ENCODE peak calls at places on chromosomes 11 and 22, in four cellular contexts. O is upper lobe of right lung, A is cardiac muscle cell, R is psoas muscle. S is an unnamed sample.

GRCh38 chr22:49632199-49633009 is 195.3 kb downstream of the BRD1 start:
- DNase-seq in A (peak; percentile 83), R (peak; percentile 61), O (no peak), S (no peak)

GRCh38 chr11:130156108-130157022 is 3.2 kb upstream of the ST14 start:
- DNase-seq in R (no peak), A (no peak), O (peak; percentile 75), S (no peak)

GRCh38 chr22:31753005-31753633 is 700 bp upstream of the DEPDC5 start:
- DNase-seq in A (peak; percentile 93), R (peak; percentile 39), O (peak; percentile 72), S (peak; percentile 63)

GRCh38 chr11:44564198-44564597 is 1.3 kb upstream of the CD82 start:
- DNase-seq in A (no peak), R (no peak), O (no peak), S (no peak)

GRCh38 chr22:32916025-32916424 is 114.5 kb downstream of the TIMP3 start:
- DNase-seq in R (no peak), O (no peak), A (no peak), S (no peak)

GRCh38 chr22:49863936-49864335 is 10.3 kb downstream of the ZBED4 start:
- DNase-seq in O (no peak), R (no peak), A (no peak), S (no peak)

GRCh38 chr11:9752091-9752490 is 88.2 kb downstream of the SWAP70 start:
- DNase-seq in A (no peak), O (no peak), R (no peak), S (no peak)

GRCh38 chr22:31442768-31443489 is 43.5 kb downstream of the DRG1 start:
- DNase-seq in R (no peak), O (no peak), A (no peak), S (no peak)

GRCh38 chr11:96459751-96460150 is 69.9 kb downstream of the JRKL start:
- DNase-seq in O (no peak), R (no peak), A (no peak), S (no peak)

GRCh38 chr11:69520186-69520585 is 38.7 kb downstream of the LINC01488 start:
- DNase-seq in R (no peak), A (no peak), O (no peak), S (no peak)

GRCh38 chr22:40043086-40043485 is 48.3 kb downstream of the FAM83F start:
- DNase-seq in O (no peak), R (peak; percentile 31), A (no peak), S (peak; percentile 66)

GRCh38 chr11:68008381-68009337 is 1.5 kb upstream of the ALDH3B1 start:
- DNase-seq in O (peak; percentile 74), A (no peak), R (no peak), S (no peak)

GRCh38 chr11:78478536-78478935 is 60.9 kb upstream of the GAB2 start:
- DNase-seq in A (no peak), O (no peak), R (no peak), S (no peak)

GRCh38 chr11:40401132-40401853 is 1058.2 kb downstream of the LRRC4C start:
- DNase-seq in A (no peak), R (no peak), O (no peak), S (no peak)

GRCh38 chr11:504053-504993 is 2.7 kb downstream of the RNH1 start:
- DNase-seq in O (peak; percentile 81), A (no peak), R (peak; percentile 52), S (peak; percentile 79)

GRCh38 chr11:117384045-117384444 is 56.4 kb downstream of the CEP164 start:
- DNase-seq in O (no peak), A (no peak), R (no peak), S (no peak)

GRCh38 chr11:68539370-68539769 is 78.8 kb downstream of the PPP6R3 start:
- DNase-seq in A (no peak), R (no peak), O (no peak), S (no peak)

GRCh38 chr11:68932933-68933577 is 29.4 kb downstream of the IGHMBP2 start:
- DNase-seq in R (no peak), A (no peak), O (no peak), S (no peak)

GRCh38 chr11:6006395-6006794 is 351 bp downstream of the OR56A4 start:
- DNase-seq in R (no peak), A (no peak), O (no peak), S (no peak)

GRCh38 chr22:42794551-42795510 is 62.2 kb downstream of the ARFGAP3 start:
- DNase-seq in A (peak; percentile 26), R (no peak), O (peak; percentile 59), S (no peak)

DNA sequence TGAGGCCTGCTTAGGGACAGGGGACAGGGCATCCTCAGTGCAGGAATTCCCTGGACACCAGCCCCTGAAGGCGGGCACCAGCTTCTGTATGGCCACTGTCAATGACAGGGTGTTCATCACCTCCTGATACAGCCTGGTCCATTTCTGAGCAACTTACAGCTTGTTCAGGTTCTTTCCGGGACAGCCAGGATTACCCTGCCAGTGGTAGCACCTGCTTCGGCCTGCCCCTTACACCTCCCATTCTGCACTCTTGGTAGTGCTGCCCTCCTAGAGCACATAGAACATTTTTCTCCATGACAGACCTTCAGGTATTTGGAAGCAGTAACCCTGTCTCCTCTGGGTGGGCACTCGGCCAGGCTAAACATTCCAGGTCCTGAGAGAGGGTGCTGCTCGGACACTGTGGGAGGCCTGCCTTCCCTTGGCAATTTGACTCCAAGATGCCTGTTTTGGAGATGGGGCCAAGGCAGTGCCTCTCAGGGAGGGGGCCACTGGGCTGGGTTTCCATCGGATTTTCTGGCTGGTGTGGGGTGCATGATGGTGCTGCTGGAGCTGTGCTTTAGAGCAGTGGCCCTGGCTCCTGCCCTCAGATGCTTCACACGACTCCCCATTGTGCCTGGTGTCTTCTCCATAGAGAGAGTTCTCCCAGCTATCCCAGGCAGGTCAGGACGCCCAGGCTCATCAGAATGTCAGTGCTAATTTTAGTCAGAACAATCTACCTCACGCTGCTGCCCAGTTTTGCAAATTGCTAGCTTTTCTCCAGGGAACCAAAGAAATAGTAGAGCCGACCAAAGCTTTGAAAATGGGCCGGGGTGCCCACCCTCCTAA is 1.2 kb downstream of the GAL3ST3 start:
- DNase-seq in O (no peak), A (no peak), R (no peak), S (no peak)
- H3K4me3 ChIP-seq in O (no peak overlapping the region), A (no peak overlapping the region), R (no peak overlapping the region), S (peak overlapping the region; percentile 43)

DNA sequence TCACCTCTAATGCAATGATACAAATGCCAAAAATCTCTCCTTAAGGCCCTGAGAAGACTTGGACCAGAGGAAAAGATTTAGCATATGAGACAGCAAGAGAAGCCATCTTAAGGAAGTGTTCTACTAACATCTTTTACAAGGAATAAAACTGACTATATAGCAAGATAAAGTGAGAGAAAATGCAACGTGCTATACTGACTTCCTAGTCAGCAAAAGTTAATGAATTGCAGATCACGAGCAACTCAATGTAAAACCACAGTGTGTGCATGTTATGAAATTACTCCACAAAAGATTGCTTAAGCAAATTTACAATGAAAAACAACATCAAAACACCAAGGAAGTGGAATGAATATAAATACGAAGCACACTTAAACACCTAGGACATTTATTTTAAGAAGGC is 187.5 kb downstream of the CADM1 start:
- DNase-seq in O (no peak), A (no peak), R (no peak), S (no peak)
- H3K4me3 ChIP-seq in O (no peak overlapping the region), A (no peak overlapping the region), R (no peak overlapping the region), S (no peak overlapping the region)

DNA sequence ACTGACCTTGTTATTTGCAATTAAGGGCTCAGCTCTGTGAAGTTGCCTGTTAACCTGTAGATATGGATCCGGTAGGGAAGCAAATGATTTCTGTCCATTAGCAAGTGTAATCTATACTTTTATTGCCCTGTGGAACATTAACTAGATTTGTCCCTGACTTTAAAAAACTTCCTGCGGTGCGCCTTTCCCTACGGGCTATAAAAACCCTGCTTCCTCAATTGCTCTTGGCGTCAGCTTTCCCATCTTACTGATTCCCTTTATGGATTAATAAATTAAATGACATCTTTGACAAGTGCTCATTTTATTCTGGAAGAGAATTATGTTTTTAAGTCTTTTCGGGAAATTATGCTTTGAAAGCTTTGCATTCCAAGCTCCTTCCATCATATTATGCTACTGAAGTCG is 18.3 kb upstream of the CLMP start:
- DNase-seq in R (no peak), O (no peak), A (no peak), S (no peak)
- H3K4me3 ChIP-seq in R (no peak overlapping the region), O (no peak overlapping the region), A (no peak overlapping the region), S (no peak overlapping the region)

GRCh38 chr11:121466063-121466794 is 13.5 kb upstream of the SORL1-AS1 start:
- DNase-seq in A (peak; percentile 65), O (peak; percentile 88), R (peak; percentile 85), S (peak; percentile 88)
- H3K4me3 ChIP-seq in A (no peak overlapping the region), O (no peak overlapping the region), R (no peak overlapping the region), S (no peak overlapping the region)

GRCh38 chr11:45858751-45859398 is 11.6 kb downstream of the CRY2 start:
- DNase-seq in A (no peak), R (no peak), O (no peak), S (no peak)

GRCh38 chr11:45860764-45861510 is 13.7 kb downstream of the CRY2 start:
- DNase-seq in O (no peak), A (no peak), R (no peak), S (no peak)

GRCh38 chr11:45860348-45860747 is 13.1 kb downstream of the CRY2 start:
- DNase-seq in R (no peak), A (no peak), O (no peak), S (no peak)

GRCh38 chr11:45857834-45858492 is 10.7 kb downstream of the CRY2 start:
- DNase-seq in R (peak; percentile 52), A (peak; percentile 61), O (no peak), S (peak; percentile 76)

DNA sequence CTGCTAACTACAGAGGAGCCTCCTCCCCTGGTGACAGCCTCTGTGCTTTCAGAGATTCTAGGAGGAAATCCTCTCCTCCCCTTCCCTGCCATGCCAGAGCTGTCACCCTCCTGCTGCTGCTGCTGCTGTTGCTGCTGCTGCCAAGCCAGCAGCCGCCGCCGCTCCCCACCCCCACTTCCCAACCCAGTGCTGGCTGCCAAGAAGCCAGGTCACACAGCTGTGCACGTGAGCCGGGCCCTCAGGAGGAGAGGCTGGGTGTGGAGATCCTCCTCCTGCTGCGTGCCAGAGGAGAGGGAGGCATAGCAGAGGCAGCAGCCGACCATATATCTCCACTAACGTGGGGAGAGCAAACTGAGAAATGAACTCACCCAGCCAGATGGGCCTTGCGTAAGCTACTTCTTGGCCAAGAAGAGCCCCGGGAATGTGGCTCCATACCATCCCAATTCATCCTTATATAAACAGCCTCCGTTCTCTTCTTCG is 12.4 kb downstream of the CRY2 start:
- DNase-seq in R (peak; percentile 92), A (peak; percentile 66), O (peak; percentile 95), S (peak; percentile 94)
- H3K4me3 ChIP-seq in R (no peak overlapping the region), A (no peak overlapping the region), O (no peak overlapping the region), S (no peak overlapping the region)

GRCh38 chr11:124868322-124869274 is 3.4 kb downstream of the ROBO3 start:
- DNase-seq in O (no peak), A (no peak), R (no peak), S (no peak)
- H3K4me3 ChIP-seq in O (no peak overlapping the region), A (no peak overlapping the region), R (no peak overlapping the region), S (no peak overlapping the region)

GRCh38 chr22:47090591-47091240 is 328.3 kb downstream of the TBC1D22A start:
- DNase-seq in A (no peak), R (no peak), O (no peak), S (no peak)

GRCh38 chr22:47089796-47090460 is 327.5 kb downstream of the TBC1D22A start:
- DNase-seq in O (no peak), R (no peak), A (no peak), S (no peak)

GRCh38 chr22:47092896-47093311 is 330.5 kb downstream of the TBC1D22A start:
- DNase-seq in A (no peak), O (no peak), R (no peak), S (no peak)

GRCh38 chr22:47091921-47092700 is 329.7 kb downstream of the TBC1D22A start:
- DNase-seq in O (no peak), A (no peak), R (no peak), S (no peak)

GRCh38 chr22:47091241-47091691 is 328.8 kb downstream of the TBC1D22A start:
- DNase-seq in A (no peak), O (no peak), R (no peak), S (no peak)
- H3K4me3 ChIP-seq in A (peak overlapping the region; percentile 2), O (no peak overlapping the region), R (no peak overlapping the region), S (peak overlapping the region; percentile 31)